ENCODE peak calls at places on chromosomes 2 and 18, in ten cellular contexts. O is A673; R is HCT116; U is lower lobe of right lung; Q is psoas muscle; E is aorta; M is adrenal gland; I is OCI-LY7; Y is heart right ventricle; G is CD8-positive, alpha-beta memory T cell. B is an unnamed sample.

GRCh38 chr2:196277002-196277401 is 105.6 kb upstream of the STK17B start:
- DNase-seq in O (peak), R (no peak), U (no peak), Q (no peak), E (no peak), M (no peak), I (peak), Y (no peak), G (peak), B (no peak)

GRCh38 chr2:179950391-179950790 is 56.7 kb downstream of the CWC22 start:
- DNase-seq in O (no peak), R (no peak), U (no peak), Q (no peak), E (no peak), M (no peak), I (no peak), Y (no peak), G (no peak), B (no peak)

GRCh38 chr2:172370821-172371455 is 56.4 kb upstream of the ITGA6 start:
- DNase-seq in O (no peak), R (no peak), U (no peak), Q (no peak), E (no peak), M (no peak), I (no peak), Y (no peak), G (no peak), B (no peak)

GRCh38 chr18:34901299-34901698 is 139.9 kb upstream of the MAPRE2 start:
- DNase-seq in O (peak), R (no peak), U (no peak), Q (no peak), E (no peak), M (no peak), I (no peak), Y (no peak), G (no peak), B (no peak)

GRCh38 chr2:113407446-113408099 is 29.9 kb upstream of the ZNG1B start:
- DNase-seq in O (peak), R (peak), U (no peak), Q (no peak), E (no peak), M (no peak), I (peak), Y (no peak), G (no peak), B (no peak)

GRCh38 chr2:235511187-235511661 is 17.4 kb downstream of the AGAP1 start:
- DNase-seq in O (peak), R (peak), U (peak), Q (no peak), E (no peak), M (peak), I (no peak), Y (no peak), G (no peak), B (no peak)

GRCh38 chr2:60116167-60116870 is 437.1 kb downstream of the BCL11A start:
- DNase-seq in O (no peak), R (no peak), U (no peak), Q (no peak), E (no peak), M (no peak), I (no peak), Y (no peak), G (no peak), B (no peak)

GRCh38 chr2:127574656-127575055 is 39.2 kb downstream of the MYO7B start:
- DNase-seq in O (no peak), R (no peak), U (no peak), Q (no peak), E (no peak), M (no peak), I (no peak), Y (no peak), G (no peak), B (no peak)

GRCh38 chr2:43345391-43345813 is 119.0 kb upstream of the ZFP36L2 start:
- DNase-seq in O (no peak), R (no peak), U (no peak), Q (peak), E (no peak), M (no peak), I (no peak), Y (peak), G (no peak), B (no peak)

GRCh38 chr2:147660680-147661079 is 184.1 kb upstream of the ACVR2A start:
- DNase-seq in O (peak), R (no peak), U (no peak), Q (no peak), E (no peak), M (no peak), I (no peak), Y (no peak), G (no peak), B (no peak)

DNA sequence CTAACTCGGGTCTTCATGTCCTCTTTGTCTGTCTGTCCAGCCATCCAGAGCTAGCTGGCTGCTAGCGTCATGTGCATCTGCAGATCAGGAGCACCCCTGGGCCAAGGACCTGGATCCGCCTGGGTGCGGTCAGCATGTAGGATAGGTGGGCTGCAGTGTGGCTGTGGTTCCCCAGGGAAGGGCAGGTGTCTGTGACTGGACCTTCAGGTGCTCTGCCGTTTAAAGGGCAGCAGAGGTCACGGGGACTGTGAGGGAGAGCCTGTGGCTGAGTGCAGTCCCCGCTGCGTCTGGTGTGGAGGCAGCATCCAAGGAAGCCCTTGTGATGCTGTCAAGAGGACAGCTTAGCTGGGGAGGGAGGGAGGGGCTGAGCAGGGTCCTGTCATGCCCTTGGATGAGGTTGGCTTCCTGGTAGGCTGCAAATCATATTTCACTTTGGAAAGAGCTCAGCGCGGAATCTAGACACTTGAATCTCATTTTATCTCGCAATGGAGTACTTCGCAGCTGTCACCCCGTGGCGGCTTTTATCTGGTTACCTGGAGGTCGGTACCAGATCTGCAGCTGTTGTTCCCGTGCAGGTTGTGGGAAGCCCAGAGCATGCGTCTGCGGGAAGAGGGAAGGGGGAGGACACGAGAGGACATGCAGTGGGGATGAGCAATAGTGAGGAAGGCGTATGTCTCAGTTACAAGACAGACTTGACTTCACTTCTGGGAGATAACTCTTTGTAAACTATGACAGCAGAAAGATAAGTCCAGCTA is 5.9 kb upstream of the RALB start:
- DNase-seq in O (no peak), R (no peak), U (no peak), Q (no peak), E (no peak), M (no peak), I (no peak), Y (no peak), G (no peak), B (no peak)
- H3K27ac ChIP-seq in O (no peak), R (no peak), U (no peak), Q (peak), E (no peak), M (peak), I (no peak), Y (no peak), G (no peak), B (no peak)

GRCh38 chr2:96623116-96623515 is 15.0 kb downstream of the KANSL3 start:
- DNase-seq in O (no peak), R (no peak), U (no peak), Q (no peak), E (no peak), M (no peak), I (no peak), Y (no peak), G (no peak), B (no peak)

GRCh38 chr2:96622544-96622943 is 15.6 kb downstream of the KANSL3 start:
- DNase-seq in O (no peak), R (no peak), U (no peak), Q (no peak), E (no peak), M (no peak), I (no peak), Y (no peak), G (no peak), B (no peak)

GRCh38 chr2:96626553-96626942 is 11.6 kb downstream of the KANSL3 start:
- DNase-seq in O (no peak), R (no peak), U (no peak), Q (no peak), E (no peak), M (no peak), I (no peak), Y (no peak), G (no peak), B (no peak)

DNA sequence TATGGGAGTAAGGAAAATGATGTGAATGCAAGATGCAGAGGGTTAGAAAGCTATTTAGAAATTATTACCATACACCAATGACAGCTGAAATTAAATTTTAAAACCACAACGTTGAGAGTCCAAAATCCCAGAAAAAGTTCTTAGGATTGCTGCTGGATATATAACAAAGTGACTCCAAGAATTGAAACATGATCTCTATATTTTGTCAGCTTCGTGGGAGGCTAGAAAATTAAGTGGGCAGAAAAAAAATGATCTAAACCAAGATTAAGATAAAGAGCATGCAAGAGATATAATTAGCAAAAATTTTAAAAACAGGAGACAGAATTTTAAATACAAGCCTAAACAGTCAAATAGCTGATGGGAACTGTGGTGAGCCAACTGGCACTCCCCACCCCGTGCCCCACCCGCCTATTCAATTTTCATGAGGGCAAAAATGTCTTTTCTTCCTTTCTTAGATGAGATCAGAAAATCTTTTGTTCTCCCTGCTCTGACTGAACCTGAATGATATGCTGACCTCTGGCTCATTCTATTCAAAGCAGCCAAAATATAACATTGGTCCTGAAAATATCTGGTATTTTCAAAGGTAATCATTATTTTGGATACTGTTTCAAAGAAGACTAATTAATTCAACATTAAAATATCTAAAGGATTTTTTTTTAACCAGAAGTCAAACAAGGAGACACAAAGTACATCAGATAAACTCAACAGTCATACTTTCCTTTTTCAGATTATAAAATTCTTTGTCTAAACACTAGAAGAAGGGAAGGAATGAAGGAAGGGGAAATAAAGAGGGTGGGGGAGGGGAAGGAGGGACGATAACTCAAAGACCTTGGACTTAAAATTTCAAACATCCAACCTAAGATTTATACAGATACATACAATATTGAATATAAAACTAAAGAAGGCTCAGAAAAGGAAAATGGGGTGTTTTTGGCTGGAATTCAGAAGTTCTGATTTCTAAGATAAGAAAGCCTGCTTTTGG is 12.2 kb downstream of the KANSL3 start:
- DNase-seq in O (no peak), R (no peak), U (no peak), Q (no peak), E (no peak), M (no peak), I (no peak), Y (no peak), G (no peak), B (no peak)
- H3K27ac ChIP-seq in O (no peak), R (no peak), U (peak), Q (peak), E (no peak), M (peak), I (no peak), Y (peak), G (no peak), B (no peak)

GRCh38 chr2:150681120-150681796 is 193.8 kb upstream of the RND3 start:
- DNase-seq in O (no peak), R (no peak), U (no peak), Q (no peak), E (no peak), M (peak), I (no peak), Y (no peak), G (no peak), B (no peak)
- H3K27ac ChIP-seq in O (no peak), R (no peak), U (peak), Q (no peak), E (no peak), M (peak), I (no peak), Y (peak), G (no peak), B (no peak)

GRCh38 chr2:66445076-66445724 is 10.3 kb downstream of the MEIS1 start:
- DNase-seq in O (no peak), R (no peak), U (peak), Q (peak), E (peak), M (peak), I (no peak), Y (peak), G (no peak), B (no peak)

GRCh38 chr2:66446178-66446860 is 11.4 kb downstream of the MEIS1 start:
- DNase-seq in O (no peak), R (no peak), U (peak), Q (peak), E (peak), M (peak), I (no peak), Y (peak), G (no peak), B (no peak)

GRCh38 chr2:66443183-66443976 is 8.5 kb downstream of the MEIS1 start:
- DNase-seq in O (no peak), R (no peak), U (no peak), Q (no peak), E (no peak), M (peak), I (no peak), Y (peak), G (no peak), B (no peak)

GRCh38 chr2:66445781-66446177 is 10.9 kb downstream of the MEIS1 start:
- DNase-seq in O (no peak), R (no peak), U (peak), Q (no peak), E (peak), M (peak), I (no peak), Y (peak), G (no peak), B (peak)

GRCh38 chr2:66443977-66444855 is 9.3 kb downstream of the MEIS1 start:
- DNase-seq in O (no peak), R (no peak), U (peak), Q (peak), E (peak), M (peak), I (no peak), Y (peak), G (no peak), B (no peak)
- H3K27ac ChIP-seq in O (peak), R (no peak), U (peak), Q (no peak), E (peak), M (peak), I (no peak), Y (peak), G (no peak), B (peak)

DNA sequence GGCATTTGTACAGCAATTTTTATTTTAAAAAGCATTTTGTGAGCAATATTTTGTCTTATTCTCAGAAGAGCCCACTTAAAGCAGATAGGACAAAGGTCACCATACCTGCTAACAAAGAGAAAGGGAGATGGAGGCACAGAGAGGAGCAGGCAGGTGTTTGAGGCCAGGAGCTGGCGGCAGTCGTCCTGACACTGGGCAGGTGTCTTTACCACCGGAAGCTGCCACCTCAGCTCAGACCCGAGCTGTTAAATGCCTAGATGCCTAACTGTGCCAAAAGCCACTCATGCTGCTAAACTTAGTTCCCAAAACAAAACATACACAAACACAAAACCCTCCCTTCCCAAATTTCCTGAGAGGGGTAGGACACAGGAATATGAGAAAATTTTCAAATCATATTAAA is 120.9 kb downstream of the CNTNAP5 start:
- DNase-seq in O (no peak), R (no peak), U (no peak), Q (no peak), E (no peak), M (no peak), I (no peak), Y (no peak), G (no peak), B (no peak)
- H3K27ac ChIP-seq in O (no peak), R (no peak), U (no peak), Q (no peak), E (no peak), M (no peak), I (no peak), Y (no peak), G (no peak), B (no peak)

GRCh38 chr2:169583494-169583893 is 657 bp upstream of the PPIG start:
- DNase-seq in O (no peak), R (no peak), U (no peak), Q (no peak), E (no peak), M (no peak), I (no peak), Y (no peak), G (no peak), B (no peak)
- H3K27ac ChIP-seq in O (peak), R (no peak), U (peak), Q (peak), E (no peak), M (no peak), I (no peak), Y (no peak), G (peak), B (no peak)

GRCh38 chr2:47728551-47728950 is 54.4 kb upstream of the MSH6 start:
- DNase-seq in O (no peak), R (no peak), U (no peak), Q (no peak), E (no peak), M (no peak), I (no peak), Y (no peak), G (no peak), B (no peak)
- H3K27ac ChIP-seq in O (no peak), R (no peak), U (no peak), Q (no peak), E (no peak), M (no peak), I (peak), Y (no peak), G (no peak), B (no peak)

DNA sequence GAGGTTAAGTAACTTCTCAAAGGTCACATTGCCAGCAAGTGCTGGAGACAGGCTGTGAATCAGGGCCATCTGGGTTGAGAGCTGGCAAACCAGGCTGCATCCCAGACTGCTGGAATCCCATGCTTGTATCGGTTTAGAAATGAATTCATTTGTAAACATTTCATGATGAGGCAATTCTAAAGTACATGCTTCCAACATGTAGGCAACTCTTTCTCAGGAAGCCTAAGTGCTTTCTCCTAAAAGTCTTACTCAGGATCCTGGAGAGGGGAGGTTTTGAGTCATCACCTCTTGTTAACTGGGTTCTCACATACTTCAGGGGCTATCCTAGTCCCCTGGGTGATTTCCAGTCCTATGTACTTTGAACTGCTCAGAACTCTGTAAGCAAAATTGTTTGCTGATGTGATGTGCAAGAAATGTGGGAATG is 416.5 kb downstream of the MEIS1 start:
- DNase-seq in O (no peak), R (no peak), U (no peak), Q (no peak), E (no peak), M (no peak), I (no peak), Y (no peak), G (no peak), B (no peak)
- H3K27ac ChIP-seq in O (no peak), R (no peak), U (no peak), Q (no peak), E (no peak), M (no peak), I (no peak), Y (no peak), G (no peak), B (no peak)

B was measured in substantia nigra.